ENCODE peak calls at places on chromosomes 4 and X, in six cellular contexts. X is cardiac fibroblast, L is tibial artery, O is right lobe of liver, I is HCT116, S is dorsolateral prefrontal cortex. C is an unnamed sample.

GRCh38 chr4:1991087-1991486 is 17.7 kb downstream of the NELFA start:
- DNase-seq in X (no peak), L (no peak), O (no peak), I (no peak), S (no peak), C (no peak)

GRCh38 chr4:112589207-112589606 is 47.5 kb downstream of the ZGRF1 start:
- DNase-seq in X (peak; percentile 31), L (no peak), O (no peak), I (peak; percentile 6), S (no peak), C (no peak)

GRCh38 chrX:117990438-117990837 is 126.2 kb downstream of the KLHL13 start:
- DNase-seq in X (no peak), L (no peak), O (no peak), I (no peak), S (no peak), C (no peak)

GRCh38 chrX:80138938-80139337 is 124.4 kb downstream of the TBX22 start:
- DNase-seq in X (no peak), L (no peak), O (no peak), I (no peak), S (no peak), C (no peak)

GRCh38 chr4:876780-877179 is 50.9 kb upstream of the CPLX1 start:
- DNase-seq in X (no peak), L (no peak), O (no peak), I (no peak), S (no peak), C (no peak)

GRCh38 chrX:77668391-77669237 is 117.4 kb downstream of the ATRX start:
- DNase-seq in X (peak; percentile 73), L (no peak), O (no peak), I (no peak), S (no peak), C (no peak)

GRCh38 chr4:123640824-123641223 is 244.2 kb downstream of the SPRY1 start:
- DNase-seq in X (no peak), L (no peak), O (no peak), I (no peak), S (no peak), C (no peak)

GRCh38 chr4:138078751-138079150 is 163.4 kb downstream of the SLC7A11 start:
- DNase-seq in X (no peak), L (no peak), O (no peak), I (no peak), S (no peak), C (no peak)

GRCh38 chr4:10106421-10107039 is 10.1 kb downstream of the WDR1 start:
- DNase-seq in X (peak; percentile 98), L (peak; percentile 96), O (no peak), I (peak; percentile 62), S (peak; percentile 79), C (no peak)

GRCh38 chrX:10010686-10011085 is 43.5 kb downstream of the CLDN34 start:
- DNase-seq in X (peak; percentile 82), L (no peak), O (no peak), I (no peak), S (no peak), C (no peak)

GRCh38 chr4:105088110-105088879 is 58.4 kb upstream of the TET2 start:
- DNase-seq in X (peak; percentile 88), L (no peak), O (no peak), I (no peak), S (no peak), C (no peak)

GRCh38 chr4:21893136-21893535 is 55.4 kb downstream of the KCNIP4 start:
- DNase-seq in X (no peak), L (no peak), O (no peak), I (no peak), S (no peak), C (no peak)

GRCh38 chrX:102832661-102833060 is 104.4 kb upstream of the RAB40AL start:
- DNase-seq in X (peak; percentile 75), L (no peak), O (no peak), I (no peak), S (no peak), C (no peak)

GRCh38 chr4:16161866-16162408 is 64.3 kb downstream of the TAPT1 start:
- DNase-seq in X (no peak), L (no peak), O (no peak), I (no peak), S (no peak), C (no peak)

GRCh38 chr4:94507708-94508107 is 56.0 kb downstream of the PDLIM5 start:
- DNase-seq in X (peak; percentile 95), L (peak; percentile 82), O (peak; percentile 72), I (peak; percentile 82), S (no peak), C (no peak)

GRCh38 chr4:63619771-63620170 is 789.5 kb downstream of the TECRL start:
- DNase-seq in X (no peak), L (no peak), O (no peak), I (no peak), S (no peak), C (no peak)

GRCh38 chr4:5893591-5893990 is 705 bp upstream of the CRMP1 start:
- DNase-seq in X (no peak), L (no peak), O (no peak), I (no peak), S (no peak), C (no peak)
- H3K4me3 ChIP-seq in X (no peak overlapping the region), L (no peak overlapping the region), O (no peak overlapping the region), I (no peak overlapping the region), S (peak overlapping the region; percentile 41), C (no peak overlapping the region)

GRCh38 chr4:40923326-40924095 is 173.8 kb downstream of the NSUN7 start:
- DNase-seq in X (no peak), L (peak; percentile 57), O (no peak), I (no peak), S (peak; percentile 69), C (no peak)

GRCh38 chr4:40924096-40924792 is 174.5 kb downstream of the NSUN7 start:
- DNase-seq in X (peak; percentile 69), L (peak; percentile 51), O (peak; percentile 63), I (peak; percentile 32), S (no peak), C (no peak)

GRCh38 chr4:40927108-40927507 is 177.4 kb downstream of the NSUN7 start:
- DNase-seq in X (no peak), L (no peak), O (no peak), I (no peak), S (no peak), C (no peak)

GRCh38 chr4:40924793-40925117 is 175.0 kb downstream of the NSUN7 start:
- DNase-seq in X (no peak), L (no peak), O (no peak), I (no peak), S (no peak), C (no peak)
- TF ChIP-seq CTCF in X (no peak), L (no peak), O (no peak), I (no peak), S (no peak), C (no peak)

GRCh38 chr4:140100771-140101170 is 53.2 kb downstream of the MAML3 start:
- DNase-seq in X (no peak), L (no peak), O (no peak), I (no peak), S (no peak), C (no peak)
- H3K4me3 ChIP-seq in X (no peak overlapping the region), L (no peak overlapping the region), O (no peak overlapping the region), I (no peak overlapping the region), S (no peak overlapping the region), C (no peak overlapping the region)

DNA sequence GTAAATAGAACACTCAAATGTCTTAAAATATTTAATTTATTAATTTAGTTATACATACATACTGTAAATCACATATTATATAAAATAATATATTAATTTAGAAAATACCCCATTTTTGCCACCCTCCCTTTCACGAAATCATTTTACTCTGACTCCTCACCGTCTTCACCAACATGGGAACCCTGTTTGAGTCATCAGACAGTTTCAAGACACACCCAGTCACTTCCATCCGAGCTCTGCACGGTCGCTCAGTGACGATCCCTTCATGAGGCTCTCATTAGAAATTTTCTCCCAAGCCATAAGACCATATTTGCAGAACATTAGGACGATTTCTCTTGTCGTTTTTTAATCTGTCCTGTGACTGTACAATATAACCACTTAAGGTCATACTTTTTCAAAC is 14.5 kb downstream of the ZNF275 start:
- DNase-seq in X (no peak), L (no peak), O (no peak), I (no peak), S (no peak), C (no peak)
- TF ChIP-seq CTCF in X (no peak), L (no peak), O (no peak), I (no peak), S (no peak), C (no peak)

GRCh38 chr4:121155893-121156292 is 8.2 kb downstream of the TNIP3 start:
- DNase-seq in X (peak; percentile 95), L (no peak), O (no peak), I (no peak), S (no peak), C (no peak)
- H3K4me3 ChIP-seq in X (no peak overlapping the region), L (no peak overlapping the region), O (no peak overlapping the region), I (no peak overlapping the region), S (no peak overlapping the region), C (no peak overlapping the region)

GRCh38 chrX:112359906-112360305 is 277.3 kb upstream of the TRPC5 start:
- DNase-seq in X (peak; percentile 0), L (no peak), O (no peak), I (no peak), S (no peak), C (no peak)
- TF ChIP-seq CTCF in X (no peak), L (no peak), O (no peak), I (no peak), S (no peak), C (no peak)

GRCh38 chr4:146153964-146154536 is 21.5 kb upstream of the LSM6 start:
- DNase-seq in X (no peak), L (no peak), O (no peak), I (no peak), S (no peak), C (no peak)
- H3K4me3 ChIP-seq in X (no peak overlapping the region), L (no peak overlapping the region), O (no peak overlapping the region), I (no peak overlapping the region), S (no peak overlapping the region), C (no peak overlapping the region)

GRCh38 chrX:110472265-110472664 is 113.6 kb downstream of the RTL9 start:
- DNase-seq in X (no peak), L (no peak), O (no peak), I (no peak), S (no peak), C (no peak)

GRCh38 chrX:110462957-110463356 is 104.3 kb downstream of the RTL9 start:
- DNase-seq in X (no peak), L (no peak), O (no peak), I (no peak), S (no peak), C (no peak)

DNA sequence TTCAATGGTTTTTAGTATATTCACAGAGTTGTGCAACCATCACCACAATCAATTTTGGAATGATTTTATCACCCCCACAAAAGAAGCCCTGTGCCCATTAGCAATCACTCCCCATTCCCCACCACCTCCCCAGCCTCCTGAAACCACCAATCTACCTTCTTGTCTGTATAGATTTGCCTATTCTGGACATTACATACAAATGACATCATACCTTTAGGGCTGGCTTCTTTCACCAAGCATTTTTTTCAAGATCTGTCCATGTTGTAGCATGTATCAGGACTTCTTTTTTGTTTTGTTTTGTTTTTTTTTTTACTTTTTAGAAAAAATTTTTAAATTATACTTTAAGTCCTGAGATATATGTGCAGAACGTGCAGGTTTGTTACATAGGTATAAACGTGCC is 108.1 kb downstream of the RTL9 start:
- DNase-seq in X (no peak), L (no peak), O (no peak), I (no peak), S (no peak), C (no peak)
- TF ChIP-seq CTCF in X (no peak), L (no peak), O (no peak), I (no peak), S (no peak), C (no peak)